ENCODE peak calls at places on chromosomes 12 and 14, in four cellular contexts. E is astrocyte, G is left ventricle myocardium inferior, V is neural progenitor cell. F is an unnamed sample.

GRCh38 chr14:71539660-71540285 is 392.5 kb upstream of the RGS6 start:
- DNase-seq in V (no peak), G (no peak), E (no peak), F (no peak)

GRCh38 chr12:56143870-56144269 is 8.5 kb upstream of the MYL6B start:
- DNase-seq in E (no peak), V (no peak), G (peak), F (no peak)

GRCh38 chr12:131832393-131833231 is 4.4 kb downstream of the MMP17 start:
- DNase-seq in V (no peak), G (peak), E (no peak), F (no peak)

GRCh38 chr12:14849664-14850063 is 6.3 kb upstream of the ART4 start:
- DNase-seq in E (peak), G (no peak), V (no peak), F (no peak)

GRCh38 chr12:54018608-54018984 is 9.6 kb upstream of the HOXC6 start:
- DNase-seq in V (no peak), E (no peak), G (no peak), F (no peak)

GRCh38 chr12:80268924-80269749 is 169.8 kb downstream of the OTOGL start:
- DNase-seq in E (peak), G (no peak), V (no peak), F (no peak)

GRCh38 chr12:122840580-122841513 is 5.6 kb downstream of the HIP1R start:
- DNase-seq in G (no peak), E (no peak), V (no peak), F (no peak)

GRCh38 chr14:75295061-75295461 is 16.4 kb downstream of the FOS start:
- DNase-seq in E (peak), G (peak), V (peak), F (no peak)

GRCh38 chr12:3453947-3454675 is 36.9 kb upstream of the PRMT8 start:
- DNase-seq in G (no peak), E (peak), V (peak), F (peak)

GRCh38 chr14:70086685-70087379 is 101.9 kb downstream of the SLC8A3 start:
- DNase-seq in E (peak), G (no peak), V (peak), F (peak)

GRCh38 chr14:92595267-92595666 is 81.7 kb downstream of the RIN3 start:
- DNase-seq in E (no peak), V (no peak), G (no peak), F (no peak)

GRCh38 chr14:51564986-51565604 is 86.6 kb upstream of the FRMD6 start:
- DNase-seq in G (no peak), E (no peak), V (peak), F (peak)

GRCh38 chr12:80157640-80158039 is 58.3 kb downstream of the OTOGL start:
- DNase-seq in E (peak), V (no peak), G (no peak), F (no peak)

GRCh38 chr14:71665157-71665556 is 267.1 kb upstream of the RGS6 start:
- DNase-seq in V (no peak), G (no peak), E (peak), F (no peak)

GRCh38 chr12:131831635-131832041 is 3.4 kb downstream of the MMP17 start:
- DNase-seq in E (peak), V (no peak), G (no peak), F (no peak)

GRCh38 chr12:6396031-6396430 is 12.1 kb downstream of the LTBR start:
- DNase-seq in V (no peak), E (no peak), G (no peak), F (no peak)

GRCh38 chr14:71138236-71139057 is 231.2 kb downstream of the PCNX1 start:
- DNase-seq in E (peak), G (no peak), V (no peak), F (no peak)

GRCh38 chr12:121162985-121163384 is 30.3 kb downstream of the P2RX7 start:
- DNase-seq in G (no peak), V (no peak), E (no peak), F (no peak)

GRCh38 chr12:124605869-124606774 is 38.7 kb upstream of the NCOR2 start:
- DNase-seq in V (no peak), E (no peak), G (no peak), F (no peak)

GRCh38 chr12:31589582-31589895 is 1.4 kb downstream of the DENND5B start:
- DNase-seq in V (peak), E (no peak), G (no peak), F (no peak)

GRCh38 chr12:120598674-120599463 is 17.7 kb upstream of the POP5 start:
- DNase-seq in E (peak), G (no peak), V (no peak), F (no peak)

DNA sequence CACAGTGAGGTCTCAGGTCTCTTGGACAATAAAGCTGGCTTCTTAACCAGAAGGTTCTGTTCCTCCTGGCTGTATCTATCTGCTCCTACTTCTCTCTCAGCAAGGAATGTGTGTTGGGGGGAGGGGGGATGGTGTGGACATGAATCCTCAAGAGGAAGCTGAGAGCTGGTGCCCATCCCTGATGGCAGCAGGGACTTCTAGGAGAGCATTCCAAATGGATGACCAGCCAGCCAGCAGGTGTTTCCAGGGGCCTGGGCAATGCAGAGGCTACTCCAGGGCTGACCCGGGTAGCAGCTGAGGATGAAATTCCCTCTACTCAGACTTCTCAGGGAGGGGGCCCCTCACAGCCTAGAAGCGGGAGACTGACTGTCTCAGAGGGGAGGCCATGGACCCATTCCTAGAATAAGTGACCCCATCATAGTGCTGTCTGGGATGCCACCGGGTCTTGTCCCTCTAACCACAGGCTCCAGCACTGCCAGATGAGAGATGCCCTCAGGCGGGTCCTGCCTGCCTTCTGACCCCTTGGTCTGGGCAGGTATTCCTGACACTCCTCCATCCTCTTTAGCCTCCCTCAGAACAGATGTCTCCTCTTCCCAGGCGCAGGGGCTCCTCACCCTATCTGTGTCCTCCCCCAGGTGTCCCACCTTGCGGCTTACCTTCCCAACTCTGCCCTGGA is 1.2 kb downstream of the RAB15 start:
- DNase-seq in G (no peak), E (no peak), V (no peak), F (no peak)
- H3K27ac ChIP-seq in G (no peak), E (no peak), V (no peak), F (no peak)

DNA sequence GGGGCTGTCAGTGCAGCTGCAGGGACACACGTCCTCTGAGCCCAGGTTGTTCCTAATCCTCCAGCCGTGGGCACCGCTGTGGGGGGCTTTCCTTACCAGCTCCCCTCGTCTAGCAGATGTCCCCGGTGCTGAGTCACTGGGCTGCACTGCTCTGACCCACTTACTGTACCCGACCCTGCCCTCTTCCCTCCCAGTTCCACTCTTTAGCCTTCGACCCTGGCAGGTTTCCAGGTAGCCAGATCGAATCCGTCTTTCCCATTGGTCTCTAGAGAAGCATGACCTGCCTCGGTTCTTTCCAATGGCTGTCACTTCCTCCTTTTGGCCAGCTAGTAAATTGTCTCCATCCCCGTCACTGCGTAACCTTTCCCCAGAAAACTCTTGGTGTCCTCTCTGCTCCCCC is 48.4 kb downstream of the ELK3 start:
- DNase-seq in V (no peak), E (no peak), G (no peak), F (no peak)
- H3K27ac ChIP-seq in V (no peak), E (peak), G (peak), F (no peak)

GRCh38 chr12:105451798-105452197 is 121.3 kb downstream of the C12orf75 start:
- DNase-seq in G (no peak), V (no peak), E (no peak), F (no peak)
- H3K27ac ChIP-seq in G (no peak), V (no peak), E (peak), F (no peak)

DNA sequence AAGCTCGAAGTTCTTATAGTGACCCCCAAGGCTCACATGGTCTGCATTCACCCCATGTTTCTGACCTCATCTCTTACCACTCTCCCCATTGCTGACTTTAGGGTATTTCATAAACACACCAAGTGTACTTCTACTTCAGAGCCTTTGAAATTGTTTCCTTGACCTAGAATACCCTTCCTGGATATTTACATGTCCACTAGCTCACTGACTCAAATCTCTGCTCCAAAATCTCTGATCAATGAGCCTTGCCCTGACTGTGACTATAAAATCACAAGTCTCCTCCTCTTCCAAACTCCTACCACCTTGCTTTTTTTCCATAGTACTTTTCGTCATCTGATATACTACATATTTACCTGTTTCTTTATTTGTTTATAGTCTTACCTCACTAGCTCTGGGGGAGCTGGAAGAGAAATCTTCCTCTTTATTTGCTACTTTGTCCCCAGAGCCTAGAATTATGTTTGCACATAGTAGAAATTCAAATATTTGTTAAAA is 105.1 kb downstream of the RMST start:
- DNase-seq in E (no peak), G (no peak), V (no peak), F (no peak)
- H3K27ac ChIP-seq in E (no peak), G (no peak), V (no peak), F (no peak)

GRCh38 chr12:42611571-42612257 is 22.2 kb upstream of the PRICKLE1 start:
- DNase-seq in G (no peak), V (no peak), E (peak), F (no peak)
- H3K27ac ChIP-seq in G (no peak), V (no peak), E (no peak), F (no peak)